ENCODE peak calls at places on chromosomes 5 and 9, in ten cellular contexts. A is progenitor cell of endocrine pancreas, Z is AG10803, K is HL-60, B is lower lobe of right lung, J is HFFc6, T is PC-9, Y is heart right ventricle, S is fibroblast of mammary gland, P is IMR-90. I is an unnamed sample.

GRCh38 chr5:169628891-169629290 is 8.2 kb upstream of the DOCK2 start:
- DNase-seq in A (no peak), Z (peak), K (no peak), B (no peak), J (peak), T (no peak), Y (no peak), S (peak), P (peak), I (no peak)

GRCh38 chr5:153619706-153620105 is 129.2 kb downstream of the GRIA1 start:
- DNase-seq in A (no peak), Z (peak), K (no peak), B (no peak), J (peak), T (no peak), Y (no peak), S (peak), P (peak), I (no peak)

GRCh38 chr5:65126192-65126591 is 355.5 kb downstream of the ADAMTS6 start:
- DNase-seq in A (no peak), Z (peak), K (no peak), B (no peak), J (no peak), T (no peak), Y (no peak), S (peak), P (peak), I (no peak)

GRCh38 chr5:42461033-42461432 is 37.8 kb downstream of the GHR start:
- DNase-seq in A (no peak), Z (no peak), K (no peak), B (no peak), J (no peak), T (no peak), Y (no peak), S (no peak), P (no peak), I (no peak)

GRCh38 chr9:95268681-95269080 is 48.8 kb downstream of the FANCC start:
- DNase-seq in A (no peak), Z (peak), K (no peak), B (no peak), J (peak), T (no peak), Y (peak), S (peak), P (peak), I (peak)

GRCh38 chr9:126111556-126111955 is 215.1 kb upstream of the MVB12B start:
- DNase-seq in A (no peak), Z (no peak), K (no peak), B (no peak), J (no peak), T (no peak), Y (no peak), S (no peak), P (no peak), I (no peak)

GRCh38 chr9:136714876-136715239 is 2.5 kb downstream of the DIPK1B start:
- DNase-seq in A (no peak), Z (no peak), K (no peak), B (no peak), J (no peak), T (no peak), Y (no peak), S (no peak), P (no peak), I (no peak)

GRCh38 chr5:94243612-94244011 is 374.8 kb downstream of the KIAA0825 start:
- DNase-seq in A (no peak), Z (peak), K (no peak), B (no peak), J (peak), T (no peak), Y (no peak), S (peak), P (peak), I (no peak)

GRCh38 chr9:84404095-84404686 is 63.6 kb upstream of the SLC28A3 start:
- DNase-seq in A (no peak), Z (no peak), K (no peak), B (no peak), J (no peak), T (no peak), Y (no peak), S (peak), P (no peak), I (no peak)

GRCh38 chr5:73727470-73727869 is 101.5 kb downstream of the ARHGEF28 start:
- DNase-seq in A (no peak), Z (no peak), K (no peak), B (no peak), J (no peak), T (no peak), Y (no peak), S (no peak), P (no peak), I (no peak)

GRCh38 chr9:8734760-8735159 is 935.2 kb upstream of the DMAC1 start:
- DNase-seq in A (no peak), Z (no peak), K (no peak), B (no peak), J (no peak), T (no peak), Y (no peak), S (no peak), P (no peak), I (no peak)

GRCh38 chr5:36240779-36241635 is 718 bp downstream of the NADK2 start:
- DNase-seq in A (peak), Z (peak), K (peak), B (peak), J (peak), T (peak), Y (peak), S (peak), P (peak), I (peak)

DNA sequence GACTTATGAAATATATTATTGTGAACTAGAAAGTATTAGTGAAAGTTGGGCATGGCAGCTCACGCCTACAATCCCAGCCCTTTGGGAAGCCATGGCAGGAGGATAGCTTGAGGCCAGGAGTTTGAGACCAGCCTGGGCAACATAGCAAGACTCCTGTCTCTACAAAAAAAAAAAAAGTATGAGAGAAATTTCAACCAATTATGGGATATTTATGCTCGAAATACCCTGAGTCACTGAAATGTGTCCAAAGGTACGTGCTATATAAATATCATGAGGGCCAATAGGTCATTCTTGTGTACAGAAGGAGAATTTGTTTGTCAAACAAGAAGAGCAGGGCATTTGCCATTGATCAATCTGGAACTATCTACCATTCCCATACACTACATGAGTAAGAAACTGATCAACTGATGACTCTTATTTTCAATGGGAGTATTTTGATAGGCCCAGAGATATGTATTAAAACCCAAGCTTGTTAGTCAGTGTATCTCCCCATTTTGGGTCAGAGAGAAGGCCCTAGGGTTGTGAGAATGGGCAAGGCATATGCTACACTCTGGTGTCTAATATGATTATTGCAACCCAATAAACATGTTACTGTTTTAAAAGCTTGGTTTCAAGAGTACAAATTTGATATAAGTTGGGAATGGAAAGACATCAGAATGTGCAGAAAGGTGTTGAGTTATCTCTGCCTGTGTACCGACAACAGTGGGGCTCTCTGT is 21.7 kb upstream of the HOMER1 start:
- DNase-seq in A (no peak), Z (no peak), K (no peak), B (no peak), J (peak), T (no peak), Y (no peak), S (peak), P (peak), I (no peak)
- TF ChIP-seq CTCF in A (no peak), Z (peak), K (no peak), B (no peak), J (peak), T (peak), Y (peak), S (peak), P (peak), I (peak)

DNA sequence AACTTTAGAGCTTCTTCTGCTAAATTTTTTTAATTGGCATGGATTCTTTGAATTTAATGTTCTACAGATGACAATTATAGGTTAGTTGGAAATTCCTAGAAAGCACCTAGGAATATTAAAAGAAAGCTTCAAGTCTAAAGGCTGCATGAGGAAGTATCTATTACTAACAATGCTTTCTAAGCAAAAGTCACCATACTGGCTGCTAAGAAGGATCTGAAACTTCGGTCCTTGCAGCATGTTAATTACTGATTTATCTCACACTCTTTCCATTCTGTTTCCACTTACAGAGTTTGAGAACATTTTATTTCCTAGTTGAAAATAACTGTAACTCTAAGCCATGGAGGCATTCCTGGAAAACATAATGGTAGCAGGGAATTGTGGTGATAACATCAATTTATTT is 8.4 kb downstream of the SEMA6A start:
- DNase-seq in A (no peak), Z (no peak), K (no peak), B (no peak), J (no peak), T (no peak), Y (no peak), S (no peak), P (no peak), I (no peak)
- TF ChIP-seq CTCF in A (no peak), Z (no peak), K (no peak), B (no peak), J (no peak), T (no peak), Y (no peak), S (no peak), P (no peak), I (no peak)

GRCh38 chr9:82808478-82808877 is 254.5 kb downstream of the RASEF start:
- DNase-seq in A (no peak), Z (no peak), K (no peak), B (no peak), J (no peak), T (no peak), Y (no peak), S (no peak), P (no peak), I (no peak)
- TF ChIP-seq CTCF in A (no peak), Z (no peak), K (no peak), B (no peak), J (no peak), T (no peak), Y (no peak), S (no peak), P (no peak), I (no peak)

GRCh38 chr5:150513375-150514309 is 5.7 kb downstream of the NDST1 start:
- DNase-seq in A (no peak), Z (no peak), K (peak), B (no peak), J (no peak), T (peak), Y (no peak), S (peak), P (no peak), I (no peak)
- TF ChIP-seq CTCF in A (peak), Z (peak), K (no peak), B (no peak), J (peak), T (peak), Y (peak), S (peak), P (peak), I (no peak)

DNA sequence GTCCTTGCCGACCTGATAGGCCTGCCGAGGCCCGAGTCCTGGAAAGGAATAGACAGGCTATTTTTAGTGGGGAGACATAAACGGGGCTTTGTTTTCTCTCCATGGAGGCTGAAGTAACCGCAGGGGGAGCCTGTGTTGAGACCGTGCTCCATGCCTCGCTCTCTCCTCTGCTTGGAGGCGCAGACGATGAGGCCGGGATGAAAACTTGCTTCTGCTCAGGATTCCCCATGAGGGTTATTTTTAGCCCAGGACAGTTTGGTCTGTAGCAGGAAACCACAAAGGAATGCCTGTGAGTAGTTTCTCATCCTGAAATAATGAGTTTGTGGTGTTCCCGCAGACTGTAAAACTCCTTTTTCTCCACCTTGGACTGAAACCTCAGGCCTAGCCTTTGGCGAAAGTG is 81.9 kb upstream of the RARS1 start:
- DNase-seq in A (no peak), Z (peak), K (no peak), B (no peak), J (peak), T (no peak), Y (no peak), S (peak), P (peak), I (no peak)
- TF ChIP-seq CTCF in A (no peak), Z (no peak), K (no peak), B (no peak), J (peak), T (no peak), Y (no peak), S (no peak), P (no peak), I (no peak)

GRCh38 chr5:72076901-72077300 is 30.4 kb upstream of the MAP1B start:
- DNase-seq in A (no peak), Z (no peak), K (no peak), B (no peak), J (no peak), T (no peak), Y (no peak), S (no peak), P (no peak), I (no peak)

GRCh38 chr5:72070519-72070918 is 36.8 kb upstream of the MAP1B start:
- DNase-seq in A (no peak), Z (no peak), K (no peak), B (no peak), J (no peak), T (no peak), Y (no peak), S (no peak), P (no peak), I (no peak)

GRCh38 chr5:72074238-72074637 is 33.0 kb upstream of the MAP1B start:
- DNase-seq in A (no peak), Z (no peak), K (no peak), B (no peak), J (no peak), T (no peak), Y (no peak), S (no peak), P (no peak), I (no peak)

GRCh38 chr5:72067682-72068470 is 39.4 kb upstream of the MAP1B start:
- DNase-seq in A (no peak), Z (peak), K (no peak), B (no peak), J (peak), T (peak), Y (no peak), S (peak), P (peak), I (peak)

DNA sequence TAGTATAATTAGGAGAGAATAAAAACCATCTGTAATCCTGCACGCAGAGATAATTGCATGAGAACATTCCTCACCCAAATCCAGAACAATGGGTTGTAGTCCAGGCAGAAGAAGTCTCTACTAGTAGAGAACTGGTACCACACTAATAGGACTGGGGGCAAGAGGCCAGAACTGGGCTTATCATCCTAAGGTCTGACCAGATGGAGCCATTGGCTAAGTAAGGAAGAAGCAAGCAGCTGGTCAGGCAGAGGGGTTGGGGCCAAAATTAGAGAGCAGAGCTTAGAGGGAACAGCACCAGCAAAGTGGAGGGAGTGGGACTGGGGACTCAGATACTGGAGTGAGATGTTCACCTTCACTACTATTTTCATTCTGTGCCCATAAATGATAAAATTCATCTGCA is 35.4 kb upstream of the MAP1B start:
- DNase-seq in A (no peak), Z (no peak), K (no peak), B (no peak), J (no peak), T (no peak), Y (no peak), S (no peak), P (no peak), I (no peak)
- TF ChIP-seq CTCF in A (no peak), Z (no peak), K (no peak), B (no peak), J (no peak), T (no peak), Y (no peak), S (no peak), P (no peak), I (no peak)

DNA sequence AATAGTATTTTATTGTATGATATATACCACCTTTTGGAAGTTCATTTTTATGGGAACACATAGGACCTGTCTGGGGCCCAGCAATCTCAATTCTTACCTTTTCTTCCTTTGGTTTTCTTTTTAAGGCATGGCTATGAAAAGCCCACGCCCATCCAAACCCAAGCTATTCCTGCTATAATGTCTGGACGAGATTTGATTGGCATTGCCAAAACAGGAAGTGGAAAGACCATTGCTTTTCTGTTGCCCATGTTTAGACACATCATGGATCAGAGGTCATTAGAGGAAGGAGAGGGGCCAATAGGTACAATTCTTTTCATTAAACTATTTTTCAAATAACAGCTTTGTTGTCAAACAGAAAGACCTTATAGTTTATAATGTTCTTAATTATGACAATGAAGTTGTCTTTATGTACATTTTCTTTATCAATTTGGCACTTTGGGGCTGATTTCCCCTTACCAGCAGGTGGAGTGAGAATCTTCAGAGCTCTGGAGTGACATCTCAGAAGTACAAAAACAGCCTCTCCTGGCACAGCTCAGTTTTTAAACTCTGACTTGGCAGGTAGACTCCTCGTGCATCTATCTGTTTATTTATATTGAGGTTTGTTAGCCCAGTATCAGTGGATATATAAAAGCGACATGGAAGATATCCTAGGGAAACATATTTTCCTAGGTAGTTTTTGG is 25.8 kb downstream of the DDX46 start:
- DNase-seq in A (no peak), Z (no peak), K (no peak), B (no peak), J (no peak), T (no peak), Y (no peak), S (peak), P (peak), I (no peak)
- TF ChIP-seq CTCF in A (no peak), Z (peak), K (no peak), B (no peak), J (peak), T (peak), Y (peak), S (no peak), P (peak), I (no peak)

I was measured in Calu3.